ENCODE peak calls at places on chromosomes 6 and 20, in nine cellular contexts. P, K, A, H, L, G, O, Y and X are unnamed samples.

GRCh38 chr6:162852810-162853577 is 125.2 kb downstream of the PACRG start:
- DNase-seq in P (peak; percentile 24), K (no peak), A (no peak), H (no peak), L (no peak), G (no peak), O (no peak), Y (no peak), X (no peak)

GRCh38 chr20:12012241-12013222 is 94.8 kb downstream of the BTBD3 start:
- DNase-seq in P (peak; percentile 85), K (no peak), A (peak; percentile 69), H (peak; percentile 54), L (peak; percentile 52), G (peak; percentile 42), O (no peak), Y (peak; percentile 51), X (no peak)

GRCh38 chr6:106309766-106310373 is 15.7 kb downstream of the ATG5 start:
- DNase-seq in P (no peak), K (no peak), A (peak; percentile 40), H (no peak), L (peak; percentile 8), G (no peak), O (no peak), Y (no peak), X (no peak)

GRCh38 chr6:100304575-100304974 is 160.1 kb downstream of the SIM1 start:
- DNase-seq in P (no peak), K (no peak), A (peak; percentile 2), H (no peak), L (no peak), G (no peak), O (no peak), Y (no peak), X (no peak)

GRCh38 chr6:151807513-151808330 is at the start of gene ESR1:
- DNase-seq in P (peak; percentile 89), K (peak; percentile 54), A (peak; percentile 52), H (peak; percentile 33), L (no peak), G (no peak), O (peak; percentile 32), Y (peak; percentile 50), X (no peak)

GRCh38 chr6:166420351-166420750 is 37.6 kb upstream of the MPC1 start:
- DNase-seq in P (no peak), K (no peak), A (peak; percentile 48), H (no peak), L (peak; percentile 21), G (no peak), O (no peak), Y (no peak), X (no peak)

GRCh38 chr6:15444881-15445280 is 199.0 kb downstream of the JARID2 start:
- DNase-seq in P (no peak), K (no peak), A (no peak), H (peak; percentile 78), L (no peak), G (no peak), O (no peak), Y (no peak), X (no peak)

GRCh38 chr20:62226707-62227590 is 6.9 kb upstream of the HRH3 start:
- DNase-seq in P (no peak), K (no peak), A (no peak), H (no peak), L (no peak), G (no peak), O (no peak), Y (no peak), X (no peak)

GRCh38 chr6:32886674-32887383 is 32.8 kb downstream of the PSMB9 start:
- DNase-seq in P (no peak), K (peak; percentile 24), A (peak; percentile 76), H (no peak), L (peak; percentile 89), G (no peak), O (peak; percentile 68), Y (peak; percentile 75), X (no peak)

GRCh38 chr6:136037885-136038460 is 186.5 kb downstream of the PDE7B start:
- DNase-seq in P (no peak), K (no peak), A (peak; percentile 76), H (peak; percentile 65), L (peak; percentile 72), G (no peak), O (peak; percentile 43), Y (no peak), X (no peak)

GRCh38 chr6:20564777-20565176 is 30.5 kb downstream of the CDKAL1 start:
- DNase-seq in P (no peak), K (no peak), A (no peak), H (no peak), L (peak; percentile 6), G (no peak), O (no peak), Y (no peak), X (no peak)

GRCh38 chr6:22164236-22164635 is 132.6 kb downstream of the PRL start:
- DNase-seq in P (no peak), K (no peak), A (no peak), H (no peak), L (no peak), G (no peak), O (no peak), Y (no peak), X (no peak)

GRCh38 chr6:88804701-88805100 is 158.7 kb downstream of the RNGTT start:
- DNase-seq in P (no peak), K (no peak), A (no peak), H (no peak), L (peak; percentile 69), G (no peak), O (no peak), Y (no peak), X (no peak)

GRCh38 chr6:88810089-88810488 is 153.3 kb downstream of the RNGTT start:
- DNase-seq in P (no peak), K (no peak), A (no peak), H (no peak), L (no peak), G (no peak), O (no peak), Y (no peak), X (no peak)

GRCh38 chr6:88807622-88808021 is 155.8 kb downstream of the RNGTT start:
- DNase-seq in P (no peak), K (no peak), A (no peak), H (no peak), L (no peak), G (no peak), O (no peak), Y (no peak), X (no peak)

GRCh38 chr6:88808381-88808780 is 155.0 kb downstream of the RNGTT start:
- DNase-seq in P (no peak), K (no peak), A (no peak), H (no peak), L (no peak), G (no peak), O (no peak), Y (no peak), X (no peak)

GRCh38 chr6:88806728-88807127 is 156.7 kb downstream of the RNGTT start:
- DNase-seq in P (no peak), K (no peak), A (no peak), H (no peak), L (no peak), G (no peak), O (no peak), Y (no peak), X (no peak)
- H3K27ac ChIP-seq in P (no peak overlapping the region), K (no peak overlapping the region), A (no peak overlapping the region), H (no peak overlapping the region), L (no peak overlapping the region), G (no peak overlapping the region), O (no peak overlapping the region), Y (no peak overlapping the region), X (no peak overlapping the region)

GRCh38 chr6:87884203-87884602 is 163.4 kb upstream of the SPACA1 start:
- DNase-seq in P (no peak), K (no peak), A (no peak), H (no peak), L (no peak), G (no peak), O (no peak), Y (no peak), X (no peak)

GRCh38 chr6:87875781-87876180 is 171.9 kb upstream of the SPACA1 start:
- DNase-seq in P (no peak), K (no peak), A (no peak), H (no peak), L (no peak), G (no peak), O (no peak), Y (peak; percentile 13), X (no peak)

GRCh38 chr6:87879144-87879861 is 168.3 kb upstream of the SPACA1 start:
- DNase-seq in P (no peak), K (no peak), A (no peak), H (no peak), L (no peak), G (no peak), O (no peak), Y (no peak), X (no peak)

GRCh38 chr6:87887266-87887665 is 160.4 kb upstream of the SPACA1 start:
- DNase-seq in P (no peak), K (no peak), A (no peak), H (no peak), L (no peak), G (no peak), O (no peak), Y (no peak), X (no peak)

DNA sequence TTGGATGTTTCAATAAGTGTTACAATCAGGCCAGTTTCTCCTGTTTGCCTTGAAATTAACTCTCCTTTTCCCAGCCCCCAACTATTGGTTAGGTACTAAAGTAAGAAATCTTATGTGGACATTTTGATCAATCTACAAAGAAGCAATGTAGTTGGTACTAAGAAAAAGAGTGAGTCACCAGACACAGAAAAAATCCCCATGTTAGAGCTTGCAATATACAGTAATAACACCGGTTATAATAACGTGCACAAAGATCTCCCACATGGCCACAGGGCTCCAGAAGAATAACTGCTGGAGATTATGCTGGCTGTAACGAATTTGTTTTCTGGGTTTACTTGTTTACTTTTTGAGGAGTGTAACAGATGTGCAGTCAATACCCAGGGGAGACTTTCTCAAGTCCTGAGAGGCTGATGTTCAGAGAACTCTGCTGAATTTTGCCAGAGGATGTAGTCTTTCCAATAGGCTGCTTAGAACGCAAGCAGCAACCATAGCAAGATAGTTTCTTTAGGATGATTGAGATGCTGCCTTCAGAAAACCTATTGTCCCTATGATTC is 166.2 kb upstream of the SPACA1 start:
- DNase-seq in P (no peak), K (no peak), A (no peak), H (no peak), L (no peak), G (no peak), O (no peak), Y (no peak), X (no peak)
- H3K27ac ChIP-seq in P (no peak overlapping the region), K (no peak overlapping the region), A (no peak overlapping the region), H (no peak overlapping the region), L (no peak overlapping the region), G (no peak overlapping the region), O (no peak overlapping the region), Y (no peak overlapping the region), X (no peak overlapping the region)

GRCh38 chr6:157905590-157906337 is 75.9 kb upstream of the SYNJ2 start:
- DNase-seq in P (peak; percentile 57), K (no peak), A (no peak), H (no peak), L (no peak), G (no peak), O (no peak), Y (no peak), X (no peak)
- H3K27ac ChIP-seq in P (no peak overlapping the region), K (no peak overlapping the region), A (no peak overlapping the region), H (no peak overlapping the region), L (no peak overlapping the region), G (no peak overlapping the region), O (no peak overlapping the region), Y (no peak overlapping the region), X (no peak overlapping the region)

DNA sequence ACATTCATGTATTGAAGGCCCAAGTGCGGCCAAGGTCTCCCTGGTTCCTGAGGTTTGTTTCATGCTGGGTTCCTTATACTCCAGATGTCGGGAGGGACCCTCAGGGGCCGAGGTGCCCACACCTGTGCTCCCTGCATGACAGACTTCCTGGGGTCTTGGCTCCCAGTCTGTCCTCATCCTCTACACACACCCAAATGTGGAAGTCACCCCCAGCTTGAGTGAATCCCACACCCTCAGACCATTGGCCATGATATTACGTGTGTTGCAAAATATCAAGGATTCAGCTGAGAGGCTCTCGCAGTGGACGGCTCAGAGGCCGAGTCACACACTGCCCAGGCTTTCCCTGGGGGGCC is 82.2 kb upstream of the DUSP22 start:
- DNase-seq in P (no peak), K (no peak), A (no peak), H (no peak), L (no peak), G (no peak), O (no peak), Y (no peak), X (no peak)
- H3K27ac ChIP-seq in P (no peak overlapping the region), K (no peak overlapping the region), A (no peak overlapping the region), H (no peak overlapping the region), L (no peak overlapping the region), G (no peak overlapping the region), O (no peak overlapping the region), Y (no peak overlapping the region), X (no peak overlapping the region)